ENCODE peak calls at places on chromosomes 12 and 14, in nine cellular contexts. One of them, this sample, is unnamed.

GRCh38 chr12:30090258-30090657 is 306.5 kb upstream of the TMTC1 start:
- DNase-seq in CD8-positive, alpha-beta T cell: no peak
- DNase-seq in stromal cell of bone marrow: no peak
- DNase-seq in RPMI7951: no peak
- DNase-seq in stimulated activated CD8-positive, alpha-beta memory T cell treated with anti-CD3 and anti-CD28 coated beads, Interleukin-15, amount 100 ng/mL, for 48 hours: no peak
- DNase-seq in stimulated activated naive CD4-positive, alpha-beta T cell: no peak
- DNase-seq in fibroblast of gingiva: no peak
- DNase-seq in ELR: no peak
- DNase-seq in Daoy: no peak
- DNase-seq in this sample: no peak

GRCh38 chr14:91220581-91221000 is 23.9 kb downstream of the GPR68 start:
- DNase-seq in CD8-positive, alpha-beta T cell: no peak
- DNase-seq in stromal cell of bone marrow: no peak
- DNase-seq in RPMI7951: no peak
- DNase-seq in stimulated activated CD8-positive, alpha-beta memory T cell treated with anti-CD3 and anti-CD28 coated beads, Interleukin-15, amount 100 ng/mL, for 48 hours: no peak
- DNase-seq in stimulated activated naive CD4-positive, alpha-beta T cell: no peak
- DNase-seq in fibroblast of gingiva: no peak
- DNase-seq in ELR: no peak
- DNase-seq in Daoy: no peak
- DNase-seq in this sample: no peak

GRCh38 chr12:43551271-43551970 is 582 bp downstream of the ADAMTS20 start:
- DNase-seq in CD8-positive, alpha-beta T cell: no peak
- DNase-seq in stromal cell of bone marrow: no peak
- DNase-seq in RPMI7951: no peak
- DNase-seq in stimulated activated CD8-positive, alpha-beta memory T cell treated with anti-CD3 and anti-CD28 coated beads, Interleukin-15, amount 100 ng/mL, for 48 hours: no peak
- DNase-seq in stimulated activated naive CD4-positive, alpha-beta T cell: no peak
- DNase-seq in fibroblast of gingiva: no peak
- DNase-seq in ELR: no peak
- DNase-seq in Daoy: no peak
- DNase-seq in this sample: no peak

GRCh38 chr12:14560904-14561574 is 6.6 kb downstream of the PLBD1 start:
- DNase-seq in CD8-positive, alpha-beta T cell: no peak
- DNase-seq in stromal cell of bone marrow: no peak
- DNase-seq in RPMI7951: no peak
- DNase-seq in stimulated activated CD8-positive, alpha-beta memory T cell treated with anti-CD3 and anti-CD28 coated beads, Interleukin-15, amount 100 ng/mL, for 48 hours: no peak
- DNase-seq in stimulated activated naive CD4-positive, alpha-beta T cell: no peak
- DNase-seq in fibroblast of gingiva: no peak
- DNase-seq in ELR: no peak
- DNase-seq in Daoy: no peak
- DNase-seq in this sample: no peak

GRCh38 chr12:45299132-45299692 is 83.3 kb downstream of the ANO6 start:
- DNase-seq in CD8-positive, alpha-beta T cell: no peak
- DNase-seq in stromal cell of bone marrow: peak; percentile 50
- DNase-seq in RPMI7951: peak; percentile 54
- DNase-seq in stimulated activated CD8-positive, alpha-beta memory T cell treated with anti-CD3 and anti-CD28 coated beads, Interleukin-15, amount 100 ng/mL, for 48 hours: no peak
- DNase-seq in stimulated activated naive CD4-positive, alpha-beta T cell: no peak
- DNase-seq in fibroblast of gingiva: peak; percentile 62
- DNase-seq in ELR: peak; percentile 54
- DNase-seq in Daoy: peak; percentile 43
- DNase-seq in this sample: peak; percentile 65

GRCh38 chr12:116592731-116593130 is 33.5 kb downstream of the MAP1LC3B2 start:
- DNase-seq in CD8-positive, alpha-beta T cell: no peak
- DNase-seq in stromal cell of bone marrow: no peak
- DNase-seq in RPMI7951: no peak
- DNase-seq in stimulated activated CD8-positive, alpha-beta memory T cell treated with anti-CD3 and anti-CD28 coated beads, Interleukin-15, amount 100 ng/mL, for 48 hours: no peak
- DNase-seq in stimulated activated naive CD4-positive, alpha-beta T cell: no peak
- DNase-seq in fibroblast of gingiva: peak; percentile 90
- DNase-seq in ELR: no peak
- DNase-seq in Daoy: no peak
- DNase-seq in this sample: no peak

GRCh38 chr14:75452900-75453816 is 25.3 kb downstream of the JDP2 start:
- DNase-seq in CD8-positive, alpha-beta T cell: no peak
- DNase-seq in stromal cell of bone marrow: peak; percentile 55
- DNase-seq in RPMI7951: peak; percentile 91
- DNase-seq in stimulated activated CD8-positive, alpha-beta memory T cell treated with anti-CD3 and anti-CD28 coated beads, Interleukin-15, amount 100 ng/mL, for 48 hours: no peak
- DNase-seq in stimulated activated naive CD4-positive, alpha-beta T cell: no peak
- DNase-seq in fibroblast of gingiva: peak; percentile 98
- DNase-seq in ELR: peak; percentile 91
- DNase-seq in Daoy: peak; percentile 19
- DNase-seq in this sample: peak; percentile 5

GRCh38 chr14:56027916-56028637 is 90.1 kb upstream of the PELI2 start:
- DNase-seq in CD8-positive, alpha-beta T cell: no peak
- DNase-seq in stromal cell of bone marrow: peak; percentile 27
- DNase-seq in RPMI7951: no peak
- DNase-seq in stimulated activated CD8-positive, alpha-beta memory T cell treated with anti-CD3 and anti-CD28 coated beads, Interleukin-15, amount 100 ng/mL, for 48 hours: no peak
- DNase-seq in stimulated activated naive CD4-positive, alpha-beta T cell: no peak
- DNase-seq in fibroblast of gingiva: no peak
- DNase-seq in ELR: no peak
- DNase-seq in Daoy: no peak
- DNase-seq in this sample: no peak

GRCh38 chr14:69027242-69027913 is 48.3 kb upstream of the ACTN1 start:
- DNase-seq in CD8-positive, alpha-beta T cell: no peak
- DNase-seq in stromal cell of bone marrow: no peak
- DNase-seq in RPMI7951: no peak
- DNase-seq in stimulated activated CD8-positive, alpha-beta memory T cell treated with anti-CD3 and anti-CD28 coated beads, Interleukin-15, amount 100 ng/mL, for 48 hours: no peak
- DNase-seq in stimulated activated naive CD4-positive, alpha-beta T cell: no peak
- DNase-seq in fibroblast of gingiva: no peak
- DNase-seq in ELR: no peak
- DNase-seq in Daoy: no peak
- DNase-seq in this sample: no peak

GRCh38 chr12:19484738-19485137 is 45.4 kb downstream of the AEBP2 start:
- DNase-seq in CD8-positive, alpha-beta T cell: no peak
- DNase-seq in stromal cell of bone marrow: no peak
- DNase-seq in RPMI7951: no peak
- DNase-seq in stimulated activated CD8-positive, alpha-beta memory T cell treated with anti-CD3 and anti-CD28 coated beads, Interleukin-15, amount 100 ng/mL, for 48 hours: no peak
- DNase-seq in stimulated activated naive CD4-positive, alpha-beta T cell: no peak
- DNase-seq in fibroblast of gingiva: no peak
- DNase-seq in ELR: no peak
- DNase-seq in Daoy: no peak
- DNase-seq in this sample: no peak

GRCh38 chr12:18461738-18462137 is 200.4 kb downstream of the PIK3C2G start:
- DNase-seq in CD8-positive, alpha-beta T cell: no peak
- DNase-seq in stromal cell of bone marrow: no peak
- DNase-seq in RPMI7951: no peak
- DNase-seq in stimulated activated CD8-positive, alpha-beta memory T cell treated with anti-CD3 and anti-CD28 coated beads, Interleukin-15, amount 100 ng/mL, for 48 hours: no peak
- DNase-seq in stimulated activated naive CD4-positive, alpha-beta T cell: no peak
- DNase-seq in fibroblast of gingiva: peak; percentile 44
- DNase-seq in ELR: no peak
- DNase-seq in Daoy: no peak
- DNase-seq in this sample: no peak

This sample was measured in PC-3.